ENCODE peak calls at places on chromosome 17, in four cellular contexts. One of them, this sample, is unnamed.

GRCh38 chr17:40399185-40399584 is 18.5 kb downstream of the TOP2A start:
- DNase-seq in activated B cell treated with CpG ODN at 0.5 μM for 24 hours: no peak
- DNase-seq in AG08395: peak
- DNase-seq in NCI-H1092: peak
- DNase-seq in this sample: no peak

GRCh38 chr17:27400991-27401390 is 55.3 kb upstream of the KSR1 start:
- DNase-seq in activated B cell treated with CpG ODN at 0.5 μM for 24 hours: no peak
- DNase-seq in AG08395: no peak
- DNase-seq in NCI-H1092: no peak
- DNase-seq in this sample: no peak

GRCh38 chr17:63946440-63947363 is 14.6 kb upstream of the CD79B start:
- DNase-seq in activated B cell treated with CpG ODN at 0.5 μM for 24 hours: peak
- DNase-seq in AG08395: peak
- DNase-seq in NCI-H1092: peak
- DNase-seq in this sample: peak

GRCh38 chr17:2123467-2124251 is 68.8 kb downstream of the HIC1 start:
- DNase-seq in activated B cell treated with CpG ODN at 0.5 μM for 24 hours: no peak
- DNase-seq in AG08395: peak
- DNase-seq in NCI-H1092: no peak
- DNase-seq in this sample: peak

GRCh38 chr17:17050346-17051345 is 8.4 kb downstream of the MPRIP start:
- DNase-seq in activated B cell treated with CpG ODN at 0.5 μM for 24 hours: peak
- DNase-seq in AG08395: no peak
- DNase-seq in NCI-H1092: no peak
- DNase-seq in this sample: no peak

GRCh38 chr17:68649324-68649723 is 48.2 kb upstream of the FAM20A start:
- DNase-seq in activated B cell treated with CpG ODN at 0.5 μM for 24 hours: no peak
- DNase-seq in AG08395: no peak
- DNase-seq in NCI-H1092: no peak
- DNase-seq in this sample: no peak

GRCh38 chr17:45091778-45092425 is 30.8 kb downstream of the NMT1 start:
- DNase-seq in activated B cell treated with CpG ODN at 0.5 μM for 24 hours: no peak
- DNase-seq in AG08395: no peak
- DNase-seq in NCI-H1092: no peak
- DNase-seq in this sample: no peak

GRCh38 chr17:80937501-80938356 is 53.9 kb upstream of the CHMP6 start:
- DNase-seq in activated B cell treated with CpG ODN at 0.5 μM for 24 hours: no peak
- DNase-seq in AG08395: no peak
- DNase-seq in NCI-H1092: no peak
- DNase-seq in this sample: peak

GRCh38 chr17:82780981-82781893 is 29.4 kb downstream of the TBCD start:
- DNase-seq in activated B cell treated with CpG ODN at 0.5 μM for 24 hours: no peak
- DNase-seq in AG08395: no peak
- DNase-seq in NCI-H1092: no peak
- DNase-seq in this sample: no peak

GRCh38 chr17:48575066-48575582 is 3.0 kb downstream of the HOXB4 start:
- DNase-seq in activated B cell treated with CpG ODN at 0.5 μM for 24 hours: no peak
- DNase-seq in AG08395: no peak
- DNase-seq in NCI-H1092: peak
- DNase-seq in this sample: no peak

GRCh38 chr17:16622540-16623277 is 30.9 kb downstream of the ZNF624 start:
- DNase-seq in activated B cell treated with CpG ODN at 0.5 μM for 24 hours: no peak
- DNase-seq in AG08395: no peak
- DNase-seq in NCI-H1092: no peak
- DNase-seq in this sample: no peak

GRCh38 chr17:79651266-79651665 is 40.4 kb upstream of the RBFOX3 start:
- DNase-seq in activated B cell treated with CpG ODN at 0.5 μM for 24 hours: no peak
- DNase-seq in AG08395: no peak
- DNase-seq in NCI-H1092: no peak
- DNase-seq in this sample: no peak

GRCh38 chr17:47251421-47251940 is 2.1 kb upstream of the ITGB3 start:
- DNase-seq in activated B cell treated with CpG ODN at 0.5 μM for 24 hours: no peak
- DNase-seq in AG08395: no peak
- DNase-seq in NCI-H1092: no peak
- DNase-seq in this sample: no peak

GRCh38 chr17:50687200-50688066 is 20.3 kb downstream of the ANKRD40 start:
- DNase-seq in activated B cell treated with CpG ODN at 0.5 μM for 24 hours: no peak
- DNase-seq in AG08395: no peak
- DNase-seq in NCI-H1092: no peak
- DNase-seq in this sample: no peak

GRCh38 chr17:13626703-13627102 is 25.0 kb upstream of the HS3ST3A1 start:
- DNase-seq in activated B cell treated with CpG ODN at 0.5 μM for 24 hours: no peak
- DNase-seq in AG08395: peak
- DNase-seq in NCI-H1092: no peak
- DNase-seq in this sample: no peak

GRCh38 chr17:73359987-73360410 is 48.2 kb upstream of the CDC42EP4 start:
- DNase-seq in activated B cell treated with CpG ODN at 0.5 μM for 24 hours: no peak
- DNase-seq in AG08395: no peak
- DNase-seq in NCI-H1092: no peak
- DNase-seq in this sample: no peak

GRCh38 chr17:73820686-73821448 is 176.6 kb upstream of the SDK2 start:
- DNase-seq in activated B cell treated with CpG ODN at 0.5 μM for 24 hours: no peak
- DNase-seq in AG08395: peak
- DNase-seq in NCI-H1092: no peak
- DNase-seq in this sample: no peak

GRCh38 chr17:57557793-57558681 is 187.1 kb downstream of the CCDC182 start:
- DNase-seq in activated B cell treated with CpG ODN at 0.5 μM for 24 hours: no peak
- DNase-seq in AG08395: peak
- DNase-seq in NCI-H1092: no peak
- DNase-seq in this sample: no peak

GRCh38 chr17:49439673-49440571 is 25.2 kb upstream of the PHB1 start:
- DNase-seq in activated B cell treated with CpG ODN at 0.5 μM for 24 hours: no peak
- DNase-seq in AG08395: peak
- DNase-seq in NCI-H1092: no peak
- DNase-seq in this sample: no peak

GRCh38 chr17:44272954-44273353 is 5.0 kb upstream of the SLC4A1 start:
- DNase-seq in activated B cell treated with CpG ODN at 0.5 μM for 24 hours: no peak
- DNase-seq in AG08395: no peak
- DNase-seq in NCI-H1092: no peak
- DNase-seq in this sample: no peak

GRCh38 chr17:83057793-83058477 is 21.5 kb upstream of the METRNL start:
- DNase-seq in activated B cell treated with CpG ODN at 0.5 μM for 24 hours: peak
- DNase-seq in AG08395: no peak
- DNase-seq in NCI-H1092: no peak
- DNase-seq in this sample: peak

GRCh38 chr17:1256699-1257098 is 13.5 kb upstream of the BHLHA9 start:
- DNase-seq in activated B cell treated with CpG ODN at 0.5 μM for 24 hours: no peak
- DNase-seq in AG08395: no peak
- DNase-seq in NCI-H1092: no peak
- DNase-seq in this sample: no peak

GRCh38 chr17:66275651-66276050 is 26.8 kb upstream of the PRKCA start:
- DNase-seq in activated B cell treated with CpG ODN at 0.5 μM for 24 hours: no peak
- DNase-seq in AG08395: peak
- DNase-seq in NCI-H1092: no peak
- DNase-seq in this sample: no peak

GRCh38 chr17:44569459-44569858 is 12.2 kb downstream of the FZD2 start:
- DNase-seq in activated B cell treated with CpG ODN at 0.5 μM for 24 hours: no peak
- DNase-seq in AG08395: no peak
- DNase-seq in NCI-H1092: no peak
- DNase-seq in this sample: no peak

GRCh38 chr17:70029019-70029767 is 45.8 kb upstream of the KCNJ16 start:
- DNase-seq in activated B cell treated with CpG ODN at 0.5 μM for 24 hours: no peak
- DNase-seq in AG08395: no peak
- DNase-seq in NCI-H1092: no peak
- DNase-seq in this sample: no peak

GRCh38 chr17:39672522-39673334 is 4.5 kb downstream of the PNMT start:
- DNase-seq in activated B cell treated with CpG ODN at 0.5 μM for 24 hours: no peak
- DNase-seq in AG08395: no peak
- DNase-seq in NCI-H1092: no peak
- DNase-seq in this sample: no peak

GRCh38 chr17:55783684-55784245 is 32.9 kb downstream of the PCTP start:
- DNase-seq in activated B cell treated with CpG ODN at 0.5 μM for 24 hours: no peak
- DNase-seq in AG08395: peak
- DNase-seq in NCI-H1092: no peak
- DNase-seq in this sample: no peak

GRCh38 chr17:67374329-67375053 is 2.6 kb upstream of the PITPNC1 start:
- DNase-seq in activated B cell treated with CpG ODN at 0.5 μM for 24 hours: peak
- DNase-seq in AG08395: peak
- DNase-seq in NCI-H1092: peak
- DNase-seq in this sample: peak

GRCh38 chr17:31492880-31493655 is 101.6 kb downstream of the RAB11FIP4 start:
- DNase-seq in activated B cell treated with CpG ODN at 0.5 μM for 24 hours: no peak
- DNase-seq in AG08395: no peak
- DNase-seq in NCI-H1092: no peak
- DNase-seq in this sample: no peak

GRCh38 chr17:19728114-19728495 is 11.7 kb upstream of the SLC47A2 start:
- DNase-seq in activated B cell treated with CpG ODN at 0.5 μM for 24 hours: no peak
- DNase-seq in AG08395: peak
- DNase-seq in NCI-H1092: peak
- DNase-seq in this sample: peak

GRCh38 chr17:333626-334396 is 18.8 kb downstream of the RPH3AL start:
- DNase-seq in activated B cell treated with CpG ODN at 0.5 μM for 24 hours: no peak
- DNase-seq in AG08395: peak
- DNase-seq in NCI-H1092: no peak
- DNase-seq in this sample: peak

GRCh38 chr17:29789186-29790170 is 140.6 kb downstream of the SSH2 start:
- DNase-seq in activated B cell treated with CpG ODN at 0.5 μM for 24 hours: no peak
- DNase-seq in AG08395: no peak
- DNase-seq in NCI-H1092: no peak
- DNase-seq in this sample: no peak

This sample was measured in head of caudate nucleus.